ENCODE peak calls at places on chromosomes 4 and X, in seven cellular contexts. S is GM23338, V is AG04450, P is coronary artery, R is ovary, C is HFF-Myc, W is retinal pigment epithelial cell. D is an unnamed sample.

GRCh38 chr4:113146876-113147358 is 97.5 kb downstream of the ANK2 start:
- DNase-seq in S (no peak), V (no peak), P (no peak), R (peak), C (no peak), W (no peak), D (no peak)

GRCh38 chrX:120446503-120446902 is 22.6 kb downstream of the LAMP2 start:
- DNase-seq in S (no peak), V (no peak), P (no peak), R (no peak), C (peak), W (peak), D (no peak)

GRCh38 chr4:175998782-175999181 is 66.9 kb upstream of the WDR17 start:
- DNase-seq in S (peak), V (no peak), P (no peak), R (no peak), C (no peak), W (peak), D (no peak)

GRCh38 chr4:25843340-25844097 is 19.3 kb downstream of the SEL1L3 start:
- DNase-seq in S (no peak), V (no peak), P (peak), R (no peak), C (no peak), W (no peak), D (no peak)

GRCh38 chrX:108309144-108309543 is 129.1 kb downstream of the COL4A6 start:
- DNase-seq in S (no peak), V (peak), P (no peak), R (no peak), C (no peak), W (no peak), D (no peak)

GRCh38 chr4:169079942-169080827 is 70.1 kb upstream of the CBR4 start:
- DNase-seq in S (no peak), V (no peak), P (no peak), R (peak), C (no peak), W (no peak), D (no peak)

GRCh38 chr4:146510942-146511341 is 10.8 kb downstream of the SLC10A7 start:
- DNase-seq in S (no peak), V (no peak), P (no peak), R (no peak), C (no peak), W (peak), D (no peak)

GRCh38 chr4:76447326-76447954 is 12.4 kb downstream of the SHROOM3 start:
- DNase-seq in S (no peak), V (no peak), P (no peak), R (no peak), C (no peak), W (no peak), D (no peak)

GRCh38 chr4:187485676-187486075 is 509.9 kb upstream of the ZFP42 start:
- DNase-seq in S (no peak), V (no peak), P (no peak), R (no peak), C (no peak), W (no peak), D (no peak)

GRCh38 chr4:122798101-122798500 is 28.5 kb upstream of the FGF2 start:
- DNase-seq in S (peak), V (peak), P (no peak), R (peak), C (peak), W (no peak), D (no peak)

GRCh38 chrX:776529-777230 is 146.1 kb downstream of the SHOX start:
- DNase-seq in S (no peak), V (no peak), P (peak), R (no peak), C (no peak), W (no peak), D (no peak)

GRCh38 chr4:84366111-84366510 is 133.0 kb downstream of the NKX6-1 start:
- DNase-seq in S (no peak), V (no peak), P (no peak), R (no peak), C (no peak), W (no peak), D (no peak)

GRCh38 chr4:183876268-183876934 is 28.7 kb upstream of the STOX2 start:
- DNase-seq in S (no peak), V (peak), P (peak), R (peak), C (no peak), W (peak), D (peak)

GRCh38 chr4:76526585-76526990 is 91.6 kb downstream of the SHROOM3 start:
- DNase-seq in S (no peak), V (peak), P (no peak), R (no peak), C (no peak), W (peak), D (peak)

GRCh38 chrX:37350034-37350365 is 836 bp downstream of the PRRG1 start:
- DNase-seq in S (no peak), V (no peak), P (no peak), R (no peak), C (no peak), W (no peak), D (no peak)

GRCh38 chr4:119315036-119315435 is 6.9 kb downstream of the FABP2 start:
- DNase-seq in S (no peak), V (no peak), P (no peak), R (no peak), C (no peak), W (no peak), D (no peak)

GRCh38 chr4:58061967-58062366 is 951.8 kb upstream of the IGFBP7 start:
- DNase-seq in S (peak), V (no peak), P (no peak), R (no peak), C (no peak), W (no peak), D (peak)

GRCh38 chr4:168920438-168921081 is 89.5 kb downstream of the CBR4 start:
- DNase-seq in S (no peak), V (no peak), P (no peak), R (no peak), C (no peak), W (no peak), D (no peak)

GRCh38 chrX:77572322-77572721 is 125.1 kb downstream of the FGF16 start:
- DNase-seq in S (no peak), V (no peak), P (no peak), R (no peak), C (no peak), W (no peak), D (no peak)

GRCh38 chr4:165208741-165209388 is 1.5 kb downstream of the KLHL2 start:
- DNase-seq in S (no peak), V (no peak), P (no peak), R (no peak), C (no peak), W (no peak), D (no peak)

GRCh38 chr4:71009091-71009490 is 15.6 kb downstream of the DCK start:
- DNase-seq in S (no peak), V (no peak), P (no peak), R (no peak), C (no peak), W (no peak), D (no peak)

GRCh38 chr4:83535520-83535944 is 376 bp upstream of the GPAT3 start:
- DNase-seq in S (peak), V (peak), P (no peak), R (peak), C (peak), W (no peak), D (no peak)

GRCh38 chr4:183264614-183265013 is 55.5 kb downstream of the CLDN22 start:
- DNase-seq in S (no peak), V (peak), P (no peak), R (no peak), C (no peak), W (no peak), D (no peak)

GRCh38 chr4:108004646-108005045 is 15.0 kb downstream of the HADH start:
- DNase-seq in S (peak), V (no peak), P (no peak), R (no peak), C (no peak), W (no peak), D (no peak)

GRCh38 chr4:78659264-78659663 is 107.7 kb downstream of the ANXA3 start:
- DNase-seq in S (no peak), V (no peak), P (no peak), R (no peak), C (no peak), W (no peak), D (no peak)

GRCh38 chr4:8297141-8297601 is 27.6 kb downstream of the HTRA3 start:
- DNase-seq in S (no peak), V (no peak), P (no peak), R (peak), C (no peak), W (no peak), D (no peak)

GRCh38 chr4:152162331-152162697 is 373.6 kb downstream of the FBXW7 start:
- DNase-seq in S (no peak), V (no peak), P (no peak), R (no peak), C (no peak), W (no peak), D (no peak)

GRCh38 chr4:182616476-182616875 is 300.7 kb downstream of the DCTD start:
- DNase-seq in S (no peak), V (no peak), P (no peak), R (no peak), C (no peak), W (no peak), D (no peak)

GRCh38 chr4:4333265-4333706 is 43.2 kb downstream of the ZBTB49 start:
- DNase-seq in S (no peak), V (peak), P (no peak), R (peak), C (peak), W (no peak), D (no peak)
- H3K4me3 ChIP-seq in S (no peak), V (no peak), P (no peak), R (no peak), C (no peak), W (no peak), D (no peak)

DNA sequence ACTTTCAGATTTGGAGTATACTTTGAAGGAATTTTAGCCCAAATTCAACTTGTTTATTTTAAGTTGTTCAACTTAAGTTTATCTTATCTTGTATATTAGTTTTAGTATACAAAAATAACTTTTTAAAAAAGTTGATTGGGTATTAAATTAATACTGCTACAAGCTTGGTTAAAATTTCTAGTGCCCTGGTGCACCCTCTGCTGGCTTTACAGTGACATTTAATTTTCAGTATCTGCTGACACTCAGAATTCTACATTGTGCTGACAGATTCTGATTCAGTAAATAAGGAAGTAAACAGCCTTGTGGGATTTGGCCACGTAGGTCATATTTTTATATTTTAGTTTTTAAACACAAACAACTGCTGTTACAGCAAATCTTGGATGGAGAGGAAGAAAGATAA is 2.9 kb downstream of the EDA start:
- DNase-seq in S (peak), V (no peak), P (no peak), R (no peak), C (no peak), W (no peak), D (no peak)
- TF ChIP-seq CTCF in S (peak), V (peak), P (peak), R (peak), C (no peak), W (peak), D (peak)

GRCh38 chr4:125322363-125322730 is 7.6 kb downstream of the FAT4 start:
- DNase-seq in S (no peak), V (no peak), P (no peak), R (no peak), C (no peak), W (no peak), D (no peak)
- H3K4me3 ChIP-seq in S (no peak), V (peak), P (peak), R (no peak), C (peak), W (no peak), D (peak)

DNA sequence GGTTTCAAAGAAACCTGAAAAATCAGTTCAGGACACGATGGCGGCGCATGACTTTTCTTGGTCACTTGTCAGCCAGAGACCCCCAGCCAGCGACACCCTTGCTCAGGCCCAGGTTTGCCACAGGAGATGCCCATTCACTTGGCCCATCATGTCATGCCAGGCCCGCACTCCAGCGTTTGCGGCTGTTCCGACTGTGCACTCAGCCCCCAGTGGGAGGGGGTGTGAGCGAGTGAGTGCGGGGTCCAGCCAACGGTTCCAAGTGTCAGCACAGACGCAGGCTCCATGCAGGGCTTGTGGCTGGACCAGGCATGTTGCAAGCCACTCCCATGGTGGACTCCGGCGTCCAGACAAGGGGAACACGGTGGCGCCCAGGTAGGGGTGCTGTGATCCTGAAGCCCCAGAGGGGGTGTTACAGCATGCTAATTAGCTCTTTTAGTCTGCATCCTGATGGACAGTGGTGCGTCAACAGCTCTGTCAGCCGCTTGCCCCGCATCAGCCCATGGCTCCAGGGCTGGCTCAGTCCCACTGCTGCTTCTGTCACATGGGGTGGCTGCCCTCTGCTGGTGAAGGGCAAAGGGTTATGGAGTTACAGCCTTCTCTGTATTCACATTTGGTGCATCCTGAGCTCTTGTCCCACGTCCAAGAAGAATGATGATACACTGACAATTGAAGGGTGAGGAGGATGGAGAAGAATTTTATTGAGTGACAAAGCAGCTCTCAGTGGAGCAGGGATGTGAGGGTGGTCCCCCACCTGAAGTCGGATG is 3.7 kb upstream of the MAEA start:
- DNase-seq in S (peak), V (no peak), P (no peak), R (no peak), C (no peak), W (no peak), D (no peak)
- TF ChIP-seq CTCF in S (no peak), V (peak), P (no peak), R (no peak), C (peak), W (no peak), D (peak)

DNA sequence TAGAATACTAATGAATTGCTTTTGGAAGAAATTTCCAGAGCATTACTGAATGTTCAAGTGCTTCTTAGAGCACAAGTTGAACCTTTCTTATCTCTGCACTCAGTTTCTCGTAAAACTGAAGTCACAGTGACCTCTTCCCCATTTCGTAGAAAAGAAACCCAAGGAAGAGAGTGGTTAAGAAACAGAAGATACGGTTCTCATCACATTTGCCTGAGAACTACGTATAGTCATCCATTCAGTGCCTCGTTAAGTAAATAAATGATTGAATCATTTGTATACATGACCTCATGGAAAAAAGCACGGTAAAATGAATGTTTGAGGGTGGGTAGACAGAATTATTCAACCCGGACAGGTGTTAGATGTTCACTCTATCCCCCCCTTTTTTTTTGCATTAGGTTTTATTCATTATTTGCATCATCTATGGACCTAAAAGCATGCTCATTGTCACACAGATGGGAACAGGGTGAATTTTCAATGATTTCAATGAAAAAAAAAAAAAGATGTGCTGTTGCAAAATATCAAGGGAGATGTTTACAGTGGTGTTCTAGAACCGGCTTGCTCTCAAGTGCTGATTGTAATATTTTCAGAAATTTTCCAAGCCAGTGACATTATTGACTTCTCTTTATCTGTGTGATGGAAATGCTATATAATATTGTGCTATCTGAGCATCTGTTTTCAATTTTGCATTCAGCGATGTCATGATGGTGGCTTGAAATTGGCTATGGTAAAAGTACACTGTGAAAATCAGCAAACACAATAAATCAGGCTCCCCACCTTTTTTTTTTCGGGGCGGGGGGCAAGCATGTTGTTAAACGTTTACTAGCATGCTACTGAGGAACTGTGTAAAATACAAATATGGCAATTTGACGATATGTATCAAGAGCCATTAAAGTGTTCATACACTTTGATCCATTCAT is 4.3 kb downstream of the RHOH start:
- DNase-seq in S (no peak), V (peak), P (no peak), R (no peak), C (no peak), W (no peak), D (no peak)
- H3K4me3 ChIP-seq in S (no peak), V (no peak), P (no peak), R (no peak), C (no peak), W (no peak), D (no peak)

GRCh38 chrX:143571521-143571920 is 54.2 kb upstream of the SPANXN3 start:
- DNase-seq in S (no peak), V (no peak), P (no peak), R (no peak), C (no peak), W (no peak), D (no peak)

GRCh38 chrX:143568467-143568866 is 51.2 kb upstream of the SPANXN3 start:
- DNase-seq in S (no peak), V (no peak), P (no peak), R (no peak), C (no peak), W (no peak), D (no peak)

DNA sequence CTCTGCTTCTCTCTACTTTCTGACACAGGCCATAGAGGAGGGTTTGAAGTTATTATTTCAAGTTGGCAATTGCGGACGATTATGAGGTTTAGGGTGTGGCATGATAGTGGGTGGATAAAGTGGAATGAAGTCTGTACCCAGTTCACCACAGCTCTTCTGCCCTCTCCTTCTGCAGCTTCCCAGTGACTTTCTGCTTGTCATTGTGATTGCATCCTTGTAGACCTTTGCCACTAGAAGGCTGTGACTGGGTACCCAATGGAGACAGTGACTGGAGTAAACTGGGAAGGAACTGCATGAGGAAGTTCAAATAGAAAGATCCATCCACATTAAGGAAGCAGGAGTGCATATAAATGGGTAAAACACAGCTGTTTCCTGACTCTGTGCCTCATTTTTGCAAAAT is 53.5 kb upstream of the SPANXN3 start:
- DNase-seq in S (no peak), V (no peak), P (no peak), R (no peak), C (no peak), W (no peak), D (no peak)
- TF ChIP-seq CTCF in S (no peak), V (no peak), P (no peak), R (no peak), C (no peak), W (no peak), D (no peak)

GRCh38 chrX:137562096-137562495 is 3.8 kb upstream of the ZIC3 start:
- DNase-seq in S (no peak), V (no peak), P (no peak), R (no peak), C (no peak), W (no peak), D (no peak)
- H3K4me3 ChIP-seq in S (peak), V (no peak), P (no peak), R (no peak), C (no peak), W (no peak), D (no peak)

GRCh38 chr4:89556596-89557305 is 249.2 kb upstream of the GPRIN3 start:
- DNase-seq in S (no peak), V (no peak), P (no peak), R (no peak), C (no peak), W (no peak), D (no peak)

GRCh38 chr4:89562715-89563114 is 255.1 kb upstream of the GPRIN3 start:
- DNase-seq in S (no peak), V (no peak), P (no peak), R (no peak), C (no peak), W (peak), D (no peak)

GRCh38 chr4:89563431-89563830 is 255.8 kb upstream of the GPRIN3 start:
- DNase-seq in S (no peak), V (no peak), P (no peak), R (no peak), C (no peak), W (no peak), D (peak)

GRCh38 chr4:89561051-89561450 is 253.5 kb upstream of the GPRIN3 start:
- DNase-seq in S (no peak), V (no peak), P (no peak), R (no peak), C (no peak), W (no peak), D (no peak)

DNA sequence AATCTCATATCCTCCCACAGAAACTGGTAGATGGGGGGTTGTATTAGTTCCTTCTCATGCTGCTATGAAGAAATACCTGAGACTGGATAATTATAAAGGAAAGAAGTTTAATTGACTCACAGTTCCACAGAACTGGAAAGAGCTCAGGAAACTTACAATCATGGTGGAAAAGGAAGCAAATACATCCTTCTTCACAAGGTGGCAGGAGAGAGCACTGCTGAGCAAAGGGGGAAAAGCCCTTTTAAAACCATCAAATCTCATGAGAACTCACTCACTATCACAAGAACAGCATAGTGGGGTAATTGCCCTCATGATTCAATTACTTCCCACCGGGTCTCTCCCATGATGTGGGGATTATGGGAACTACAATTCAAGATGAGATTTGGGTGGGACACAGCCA is 250.5 kb upstream of the GPRIN3 start:
- DNase-seq in S (peak), V (no peak), P (no peak), R (no peak), C (no peak), W (no peak), D (no peak)
- TF ChIP-seq CTCF in S (peak), V (peak), P (no peak), R (no peak), C (peak), W (peak), D (peak)